ENCODE peak calls at places on chromosomes 6 and 20, in ten cellular contexts. M is spleen, E is neural crest cell, D is activated B cell treated with CpG ODN at 0.5 μM for 24 hours, R is psoas muscle, N is GM20000, L is fibroblast of pulmonary artery, W is dorsolateral prefrontal cortex, A is pancreas, S is SK-N-SH. H is an unnamed sample.

GRCh38 chr6:119344306-119344705 is 5.3 kb downstream of the MAN1A1 start:
- DNase-seq in M (no peak), E (no peak), D (no peak), R (no peak), N (no peak), L (no peak), W (peak; percentile 33), A (no peak), S (no peak), H (no peak)

GRCh38 chr20:35618372-35619131 is 2.9 kb downstream of the SPAG4 start:
- DNase-seq in M (peak; percentile 84), E (no peak), D (peak; percentile 27), R (no peak), N (peak; percentile 42), L (peak; percentile 39), W (no peak), A (peak; percentile 46), S (peak; percentile 37), H (no peak)

GRCh38 chr6:133396630-133397335 is 155.6 kb downstream of the EYA4 start:
- DNase-seq in M (no peak), E (no peak), D (no peak), R (no peak), N (no peak), L (no peak), W (no peak), A (no peak), S (no peak), H (no peak)

GRCh38 chr6:2480267-2480966 is 235.0 kb upstream of the GMDS start:
- DNase-seq in M (no peak), E (no peak), D (no peak), R (no peak), N (no peak), L (peak; percentile 27), W (peak; percentile 43), A (no peak), S (no peak), H (no peak)

GRCh38 chr6:160791459-160791858 is 89.4 kb downstream of the PLG start:
- DNase-seq in M (no peak), E (no peak), D (no peak), R (no peak), N (no peak), L (no peak), W (no peak), A (no peak), S (no peak), H (no peak)

GRCh38 chr20:21523895-21524294 is 10.0 kb upstream of the NKX2-2 start:
- DNase-seq in M (no peak), E (no peak), D (no peak), R (no peak), N (no peak), L (no peak), W (no peak), A (no peak), S (no peak), H (no peak)

GRCh38 chr20:48463916-48464315 is 363.9 kb downstream of the PREX1 start:
- DNase-seq in M (peak; percentile 40), E (no peak), D (no peak), R (no peak), N (no peak), L (peak; percentile 48), W (no peak), A (no peak), S (no peak), H (no peak)

GRCh38 chr20:4434681-4435080 is 287.0 kb upstream of the PRND start:
- DNase-seq in M (no peak), E (no peak), D (no peak), R (no peak), N (no peak), L (no peak), W (no peak), A (no peak), S (no peak), H (no peak)

GRCh38 chr20:5835234-5835845 is 85.1 kb downstream of the SHLD1 start:
- DNase-seq in M (no peak), E (no peak), D (no peak), R (peak; percentile 55), N (no peak), L (peak; percentile 64), W (no peak), A (peak; percentile 50), S (peak; percentile 39), H (no peak)

DNA sequence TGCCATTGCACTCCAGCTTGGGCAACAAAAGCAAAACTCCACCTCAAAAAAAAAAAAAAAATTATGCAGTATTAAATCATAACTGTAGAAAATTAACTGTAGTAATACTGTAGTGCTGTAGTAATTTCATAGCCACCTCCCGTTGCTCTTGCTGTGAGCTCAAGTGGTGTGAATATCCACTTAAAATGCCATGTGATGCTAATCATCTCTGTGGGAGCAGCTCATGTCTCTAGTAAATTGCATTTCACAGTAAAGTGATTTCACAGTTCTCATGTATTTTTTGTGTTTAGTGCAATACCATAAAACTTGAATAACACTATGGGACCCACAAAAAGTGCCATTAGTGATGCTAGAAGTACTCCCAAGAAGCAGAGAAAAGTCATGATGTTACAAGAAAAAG is 14.4 kb upstream of the FAM217A start:
- DNase-seq in M (no peak), E (no peak), D (no peak), R (no peak), N (no peak), L (no peak), W (no peak), A (no peak), S (no peak), H (no peak)
- TF ChIP-seq CTCF in M (no peak), E (no peak), D (no peak), R (no peak), N (no peak), L (no peak), W (no peak), A (no peak), S (no peak), H (no peak)

DNA sequence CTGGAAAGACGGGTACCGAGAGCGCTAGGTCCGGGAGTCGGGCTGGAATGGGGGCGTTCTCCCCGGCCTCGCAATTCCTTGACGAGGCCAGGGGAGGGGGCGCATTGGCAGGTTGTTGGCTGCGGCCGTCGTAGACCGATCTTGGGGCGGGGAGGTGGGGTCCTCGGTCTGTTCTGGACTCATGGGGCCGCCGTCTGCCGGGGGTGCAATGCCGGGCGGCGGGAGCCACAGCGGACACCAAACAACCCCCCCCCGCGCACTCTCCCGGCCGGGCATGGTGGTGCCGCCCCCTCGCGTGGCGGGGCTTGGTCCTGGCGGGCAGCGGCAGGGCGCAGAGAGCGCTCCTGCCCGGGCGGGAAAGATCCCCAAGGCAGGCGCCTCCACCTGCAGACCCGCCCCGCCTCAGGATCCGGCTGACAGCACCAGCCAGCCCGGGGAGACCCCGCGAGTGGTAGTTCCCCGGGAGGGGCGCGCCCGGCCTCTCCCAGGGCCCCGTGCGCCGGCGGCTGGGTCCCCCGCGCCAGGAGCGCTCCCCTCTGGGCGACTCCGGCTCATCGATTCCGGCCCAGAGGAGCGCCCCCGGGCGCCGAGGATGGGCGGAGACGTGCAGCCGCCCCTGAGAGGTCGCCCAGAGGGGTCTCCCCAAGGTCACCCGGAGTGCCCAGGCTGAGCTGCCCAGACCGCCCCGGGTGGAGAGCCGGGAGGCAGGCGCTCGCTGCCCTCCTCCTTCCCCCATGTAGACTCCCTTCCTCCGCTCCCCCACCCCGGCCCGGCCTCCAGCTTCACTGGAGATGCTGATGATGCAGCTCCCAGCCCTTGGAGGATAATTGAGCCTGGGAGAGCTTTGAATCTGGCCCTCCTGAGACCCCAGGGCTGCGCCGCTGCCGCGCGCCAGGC is 709 bp downstream of the PPP1R16B start:
- DNase-seq in M (peak; percentile 89), E (peak; percentile 23), D (peak; percentile 64), R (peak; percentile 53), N (peak; percentile 67), L (no peak), W (no peak), A (no peak), S (peak; percentile 76), H (no peak)
- TF ChIP-seq CTCF in M (peak; percentile 12), E (no peak), D (no peak), R (no peak), N (peak; percentile 45), L (no peak), W (no peak), A (no peak), S (no peak), H (no peak)

DNA sequence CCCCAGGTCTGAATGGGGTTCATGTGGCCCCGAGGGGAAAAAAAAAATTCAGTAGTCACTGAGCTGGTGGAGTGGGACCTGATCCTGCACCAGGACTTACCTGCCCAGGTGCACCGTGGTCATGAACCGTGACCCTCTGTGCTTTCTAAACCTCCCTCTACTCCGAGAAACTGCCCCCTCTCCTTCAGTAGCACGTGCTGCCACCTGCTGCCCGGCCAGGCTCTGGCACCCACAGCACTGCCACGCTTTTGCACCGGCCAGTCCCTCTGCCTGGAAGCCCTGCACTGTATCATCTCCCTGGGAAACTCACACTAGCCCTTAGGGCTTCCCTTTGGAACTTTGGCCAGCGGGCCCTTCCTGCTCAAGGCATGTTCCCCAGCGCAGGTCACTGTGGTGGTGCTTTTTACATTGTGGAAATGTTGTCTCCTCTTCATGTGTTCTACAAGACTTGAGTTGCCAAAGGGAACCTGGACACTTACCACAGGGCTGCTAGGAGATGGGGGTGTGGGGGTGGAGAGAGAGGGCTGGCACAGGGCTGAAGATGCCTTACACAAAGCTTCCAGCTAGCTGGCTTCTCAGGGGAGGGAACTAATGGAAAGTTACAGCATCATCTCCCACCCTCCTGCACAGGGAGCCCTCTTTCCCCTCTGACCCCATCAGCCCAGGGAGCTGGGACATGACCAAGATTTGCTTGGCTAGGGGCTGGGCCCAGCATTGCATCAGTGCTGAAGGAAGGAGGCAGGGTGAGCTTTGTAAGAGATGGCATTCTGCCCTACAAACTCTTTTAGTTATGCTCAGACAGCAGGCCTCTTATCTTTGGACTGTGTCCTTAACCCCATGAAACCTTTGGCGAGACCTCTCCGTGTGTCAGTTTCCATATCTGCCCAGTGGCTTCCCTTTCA is 2.5 kb upstream of the PTPRT start:
- DNase-seq in M (no peak), E (peak; percentile 24), D (no peak), R (no peak), N (peak; percentile 53), L (no peak), W (peak; percentile 59), A (peak; percentile 18), S (peak; percentile 79), H (no peak)
- TF ChIP-seq CTCF in M (peak; percentile 13), E (peak; percentile 63), D (no peak), R (no peak), N (peak; percentile 66), L (peak; percentile 22), W (peak; percentile 60), A (peak; percentile 11), S (peak; percentile 42), H (peak; percentile 72)

GRCh38 chr6:107731422-107732319 is 92.4 kb downstream of the SCML4 start:
- DNase-seq in M (no peak), E (no peak), D (no peak), R (no peak), N (no peak), L (no peak), W (no peak), A (no peak), S (no peak), H (no peak)

GRCh38 chr6:107732461-107732860 is 91.7 kb downstream of the SCML4 start:
- DNase-seq in M (no peak), E (no peak), D (no peak), R (no peak), N (no peak), L (no peak), W (no peak), A (no peak), S (no peak), H (no peak)

GRCh38 chr6:107736713-107737396 is 87.3 kb downstream of the SCML4 start:
- DNase-seq in M (no peak), E (no peak), D (no peak), R (no peak), N (no peak), L (no peak), W (no peak), A (no peak), S (no peak), H (no peak)

GRCh38 chr6:107737397-107737793 is 86.7 kb downstream of the SCML4 start:
- DNase-seq in M (no peak), E (no peak), D (no peak), R (no peak), N (no peak), L (no peak), W (no peak), A (no peak), S (no peak), H (no peak)

GRCh38 chr6:107735906-107736635 is 88.0 kb downstream of the SCML4 start:
- DNase-seq in M (no peak), E (no peak), D (no peak), R (no peak), N (no peak), L (no peak), W (no peak), A (no peak), S (no peak), H (no peak)
- TF ChIP-seq CTCF in M (no peak), E (no peak), D (no peak), R (no peak), N (no peak), L (no peak), W (no peak), A (no peak), S (no peak), H (no peak)